ENCODE peak calls at places on chromosomes 2 and 18, in four cellular contexts. I is AG04449; J is MM.1S; G is stimulated activated CD4-positive, alpha-beta T cell treated with anti-CD3 and anti-CD28 coated beads, Interleukin-15, amount 100 ng/mL, for 1 hour. Q is an unnamed sample.

GRCh38 chr2:98378901-98379300 is 32.6 kb downstream of the CNGA3 start:
- DNase-seq in I (no peak), J (no peak), G (no peak), Q (no peak)

GRCh38 chr18:30432349-30432748 is 610.2 kb downstream of the DSC3 start:
- DNase-seq in I (no peak), J (no peak), G (no peak), Q (no peak)

GRCh38 chr2:189522435-189523151 is 58.0 kb downstream of the SLC40A1 start:
- DNase-seq in I (no peak), J (no peak), G (no peak), Q (no peak)

GRCh38 chr18:9422816-9423519 is 52.3 kb upstream of the RALBP1 start:
- DNase-seq in I (no peak), J (no peak), G (no peak), Q (no peak)

GRCh38 chr2:68943581-68944568 is 8.8 kb downstream of the GKN2 start:
- DNase-seq in I (no peak), J (peak), G (peak), Q (peak)

GRCh38 chr2:21773168-21773567 is 649.4 kb downstream of the TDRD15 start:
- DNase-seq in I (no peak), J (no peak), G (no peak), Q (no peak)

GRCh38 chr2:106996136-106996769 is 110.3 kb upstream of the ST6GAL2 start:
- DNase-seq in I (no peak), J (no peak), G (no peak), Q (no peak)

GRCh38 chr18:46677609-46678470 is 20.8 kb upstream of the LOXHD1 start:
- DNase-seq in I (no peak), J (no peak), G (no peak), Q (no peak)

GRCh38 chr18:51300912-51301311 is 103.4 kb upstream of the MEX3C start:
- DNase-seq in I (no peak), J (no peak), G (no peak), Q (no peak)

GRCh38 chr2:54629914-54630609 is 93.4 kb upstream of the EML6 start:
- DNase-seq in I (no peak), J (no peak), G (no peak), Q (peak)

GRCh38 chr2:192718340-192718739 is 523.6 kb upstream of the TMEFF2 start:
- DNase-seq in I (no peak), J (no peak), G (no peak), Q (no peak)

GRCh38 chr2:234952270-234953115 is 676 bp downstream of the SH3BP4 start:
- DNase-seq in I (no peak), J (peak), G (no peak), Q (no peak)

GRCh38 chr2:82316573-82317371 is 2012.2 kb upstream of the LRRTM1 start:
- DNase-seq in I (no peak), J (no peak), G (no peak), Q (no peak)

GRCh38 chr18:12236141-12236540 is 18.0 kb upstream of the CIDEA start:
- DNase-seq in I (no peak), J (no peak), G (no peak), Q (no peak)

GRCh38 chr2:196887431-196887830 is 39.1 kb downstream of the PGAP1 start:
- DNase-seq in I (no peak), J (no peak), G (no peak), Q (no peak)

GRCh38 chr2:54336977-54337255 is 80.9 kb upstream of the TSPYL6 start:
- DNase-seq in I (no peak), J (no peak), G (no peak), Q (no peak)

GRCh38 chr2:168565112-168565511 is 109.0 kb downstream of the CERS6 start:
- DNase-seq in I (no peak), J (no peak), G (no peak), Q (no peak)